ENCODE peak calls at places on chromosomes 7 and 10, in six cellular contexts. D is sciatic nerve; K is NCI-H187; H is HuH-7.5; S is adrenal gland; J is activated naive CD8-positive, alpha-beta T cell treated with anti-CD3 and anti-CD28 coated beads, Interleukin-2, amount 50 U/mL, for 16 hours. N is an unnamed sample.

GRCh38 chr7:86968618-86969017 is 90.8 kb downstream of the ELAPOR2 start:
- DNase-seq in D (no peak), K (no peak), H (no peak), S (no peak), J (no peak), N (no peak)

GRCh38 chr7:155644178-155644970 is at the start of gene RBM33:
- DNase-seq in D (peak; percentile 82), K (peak; percentile 74), H (peak; percentile 81), S (peak; percentile 80), J (peak; percentile 62), N (peak; percentile 82)

GRCh38 chr7:15462721-15463389 is 99.0 kb downstream of the AGMO start:
- DNase-seq in D (no peak), K (no peak), H (no peak), S (no peak), J (no peak), N (no peak)

GRCh38 chr10:102869290-102870198 is at the start of gene AS3MT:
- DNase-seq in D (peak; percentile 64), K (no peak), H (peak; percentile 79), S (peak; percentile 76), J (no peak), N (peak; percentile 20)

GRCh38 chr7:45238806-45239205 is 81.2 kb downstream of the RAMP3 start:
- DNase-seq in D (no peak), K (no peak), H (no peak), S (no peak), J (no peak), N (no peak)

GRCh38 chr7:101575168-101575567 is 53.9 kb downstream of the MYL10 start:
- DNase-seq in D (no peak), K (no peak), H (no peak), S (no peak), J (no peak), N (no peak)

GRCh38 chr10:60903096-60903495 is 40.9 kb downstream of the RHOBTB1 start:
- DNase-seq in D (no peak), K (no peak), H (no peak), S (no peak), J (no peak), N (no peak)

GRCh38 chr7:95430864-95431263 is 4.0 kb downstream of the PON2 start:
- DNase-seq in D (no peak), K (no peak), H (peak; percentile 56), S (no peak), J (no peak), N (no peak)

GRCh38 chr10:46546591-46547330 is 9.7 kb downstream of the GPRIN2 start:
- DNase-seq in D (peak; percentile 61), K (no peak), H (no peak), S (peak; percentile 9), J (no peak), N (no peak)

GRCh38 chr7:1885465-1886226 is 215.6 kb downstream of the ELFN1 start:
- DNase-seq in D (no peak), K (no peak), H (no peak), S (no peak), J (no peak), N (no peak)

GRCh38 chr7:2114052-2114451 is 118.7 kb downstream of the MAD1L1 start:
- DNase-seq in D (no peak), K (no peak), H (no peak), S (no peak), J (no peak), N (peak; percentile 49)

GRCh38 chr7:148185050-148185449 is 405.5 kb upstream of the C7orf33 start:
- DNase-seq in D (no peak), K (no peak), H (no peak), S (peak; percentile 29), J (no peak), N (peak; percentile 39)

N was measured in AG10803.